ENCODE peak calls at places on chromosomes 6 and 20, in four cellular contexts. A is Panc1, B is AG04450, E is heart left ventricle. Y is an unnamed sample. For H3K9me3, the result is how much of the 10 kb centered on the place peaks cover.

GRCh38 chr6:160417550-160417949 is 69.4 kb downstream of the SLC22A3 start:
- DNase-seq in A (no peak), B (no peak), E (no peak), Y (no peak)

GRCh38 chr6:167764713-167765479 is 61.8 kb upstream of the AFDN start:
- DNase-seq in A (no peak), B (no peak), E (no peak), Y (no peak)

GRCh38 chr6:5162401-5162800 is 77.3 kb downstream of the PPP1R3G start:
- DNase-seq in A (no peak), B (no peak), E (no peak), Y (no peak)

GRCh38 chr6:109445382-109445781 is 4.9 kb downstream of the SMPD2 start:
- DNase-seq in A (no peak), B (no peak), E (no peak), Y (no peak)

GRCh38 chr6:159969204-159969912 is 476 bp downstream of the IGF2R start:
- DNase-seq in A (no peak), B (no peak), E (peak), Y (peak)

GRCh38 chr6:43119456-43119855 is 43.3 kb downstream of the PTK7 start:
- DNase-seq in A (no peak), B (no peak), E (no peak), Y (no peak)

GRCh38 chr6:168834814-168835213 is 393.8 kb downstream of the SMOC2 start:
- DNase-seq in A (no peak), B (no peak), E (no peak), Y (no peak)

GRCh38 chr6:121436966-121437756 is 1.7 kb downstream of the GJA1 start:
- DNase-seq in A (no peak), B (peak), E (peak), Y (peak)

GRCh38 chr6:104597541-104598050 is 262.1 kb downstream of the HACE1 start:
- DNase-seq in A (no peak), B (no peak), E (no peak), Y (no peak)

GRCh38 chr6:37696841-37697735 is 595 bp downstream of the MDGA1 start:
- DNase-seq in A (no peak), B (no peak), E (no peak), Y (peak)

GRCh38 chr6:56647172-56647762 is 4.6 kb upstream of the DST start:
- DNase-seq in A (no peak), B (no peak), E (no peak), Y (no peak)

GRCh38 chr6:93496548-93496947 is 77.2 kb upstream of the EPHA7 start:
- DNase-seq in A (no peak), B (no peak), E (no peak), Y (no peak)

GRCh38 chr6:135743476-135743875 is 108.0 kb upstream of the PDE7B start:
- DNase-seq in A (no peak), B (no peak), E (no peak), Y (no peak)

GRCh38 chr6:20058912-20059311 is 153.4 kb downstream of the MBOAT1 start:
- DNase-seq in A (no peak), B (no peak), E (no peak), Y (no peak)

GRCh38 chr6:138509371-138509770 is 10.1 kb upstream of the NHSL1 start:
- DNase-seq in A (peak), B (no peak), E (peak), Y (peak)

GRCh38 chr6:106749611-106750010 is 120.2 kb downstream of the QRSL1 start:
- DNase-seq in A (no peak), B (no peak), E (no peak), Y (no peak)

GRCh38 chr20:33291830-33292355 is 8.9 kb downstream of the BPIFB1 start:
- DNase-seq in A (peak), B (no peak), E (no peak), Y (peak)

GRCh38 chr6:33030245-33030644 is 20.9 kb upstream of the HLA-DOA start:
- DNase-seq in A (no peak), B (no peak), E (no peak), Y (no peak)
- H3K27ac ChIP-seq in A (no peak), B (no peak), E (peak), Y (no peak)

GRCh38 chr20:49282584-49283171 is 4.8 kb upstream of the ZNFX1 start:
- DNase-seq in A (no peak), B (no peak), E (no peak), Y (no peak)

GRCh38 chr20:49285233-49285668 is 7.4 kb upstream of the ZNFX1 start:
- DNase-seq in A (no peak), B (no peak), E (no peak), Y (no peak)

GRCh38 chr20:49283176-49283702 is 5.4 kb upstream of the ZNFX1 start:
- DNase-seq in A (no peak), B (no peak), E (no peak), Y (no peak)

GRCh38 chr20:49284818-49285217 is 7.0 kb upstream of the ZNFX1 start:
- DNase-seq in A (no peak), B (no peak), E (no peak), Y (no peak)

DNA sequence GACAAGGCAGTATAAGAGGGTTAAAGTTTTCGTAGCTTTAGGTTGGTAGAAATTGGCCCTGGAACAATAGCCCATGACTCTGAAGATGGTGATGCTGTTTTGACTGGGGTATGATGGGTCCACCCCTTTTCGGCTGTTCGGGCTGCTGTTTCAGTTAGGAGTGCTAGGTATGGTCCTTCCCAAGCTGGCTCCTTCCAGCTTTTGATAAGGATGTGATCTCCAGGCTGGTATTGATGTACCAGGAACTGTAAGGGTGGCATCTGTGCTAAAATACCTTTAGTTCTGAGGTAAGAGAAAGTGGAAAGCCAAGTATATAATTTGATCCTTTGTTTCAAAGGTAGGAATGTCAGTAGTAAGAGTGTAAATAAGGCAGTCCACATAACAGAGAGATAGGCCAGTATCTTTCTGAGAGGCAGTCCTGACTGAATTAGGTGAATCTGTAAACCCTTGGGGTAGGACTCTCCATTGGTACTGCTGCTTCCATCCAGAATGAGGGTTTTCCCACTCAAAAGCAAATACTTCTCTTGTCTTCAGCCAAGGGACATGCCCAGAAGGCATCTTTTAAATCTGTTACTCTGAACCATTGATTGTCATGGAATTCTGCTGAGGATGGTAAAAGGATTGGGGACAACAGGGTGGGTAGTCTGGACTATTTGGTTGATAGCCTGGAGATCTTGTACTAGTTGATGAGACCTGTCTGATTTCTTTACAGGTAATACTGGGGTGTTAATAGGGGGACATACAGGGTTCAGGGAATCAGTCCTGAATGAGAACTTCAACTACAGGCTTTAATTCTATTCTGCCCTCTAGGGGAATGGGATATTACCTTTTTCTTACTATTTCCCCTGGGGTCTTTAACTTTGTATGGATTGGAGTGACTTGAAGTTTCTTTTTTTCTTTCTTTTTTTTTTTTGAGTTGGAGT is 6.1 kb upstream of the ZNFX1 start:
- DNase-seq in A (no peak), B (no peak), E (no peak), Y (no peak)
- H3K9me3 ChIP-seq in A (under half), B (under half), E (under half), Y (under half)

GRCh38 chr20:44745122-44745521 is 543 bp upstream of the KCNK15 start:
- DNase-seq in A (no peak), B (no peak), E (no peak), Y (no peak)
- H3K4me3 ChIP-seq in A (no peak), B (no peak), E (no peak), Y (no peak)

DNA sequence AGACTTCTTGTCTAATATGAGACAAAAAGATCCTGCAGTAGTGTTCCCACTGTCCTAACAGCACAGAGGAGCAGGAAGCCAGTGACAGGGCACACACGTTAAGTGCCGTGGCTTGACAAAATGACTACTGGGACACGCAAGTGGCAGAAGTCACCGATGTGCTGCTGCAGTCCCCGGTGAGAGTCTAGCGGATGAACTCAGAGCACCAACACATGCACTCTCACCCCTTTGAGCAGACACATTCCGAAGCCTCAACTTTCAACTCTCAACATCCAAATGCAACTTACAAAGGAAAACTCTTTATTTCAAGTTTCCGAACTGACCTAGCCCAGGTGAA is 894 bp downstream of the LAMA4 start:
- DNase-seq in A (no peak), B (no peak), E (no peak), Y (no peak)
- H3K27ac ChIP-seq in A (peak), B (peak), E (peak), Y (peak)

DNA sequence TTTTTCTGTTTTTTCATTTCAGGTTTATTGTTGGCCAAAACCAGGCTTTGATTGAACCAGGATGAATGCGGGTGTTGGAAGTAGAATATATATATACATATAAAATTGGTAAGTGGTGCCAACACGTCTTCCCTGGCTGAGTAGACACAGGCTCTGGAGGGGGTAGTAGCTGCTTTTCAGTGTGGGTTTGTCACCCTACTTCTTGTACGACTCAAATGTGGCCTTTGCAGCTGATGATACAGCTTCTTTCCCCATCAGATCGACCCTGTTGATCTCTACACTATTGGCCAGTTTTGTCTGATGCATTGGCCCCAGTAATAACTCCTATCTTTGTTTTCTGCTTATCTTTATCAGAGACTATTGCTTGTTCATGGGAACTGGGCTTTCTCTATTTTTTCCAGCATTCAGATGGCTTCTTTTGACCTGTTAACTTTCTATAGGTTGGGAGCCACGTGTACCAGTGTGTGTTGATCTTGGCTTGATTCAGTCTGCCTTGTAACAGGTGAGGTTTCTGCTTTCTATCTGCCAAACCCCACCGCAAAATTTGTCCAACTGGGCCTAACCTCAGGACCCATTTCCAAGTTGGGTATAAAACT is 2.7 kb upstream of the ZNFX1 start:
- DNase-seq in A (no peak), B (no peak), E (no peak), Y (no peak)
- H3K9me3 ChIP-seq in A (under half), B (under half), E (under half), Y (under half)

GRCh38 chr6:75206338-75207210 is 721 bp upstream of the COL12A1 start:
- DNase-seq in A (no peak), B (no peak), E (no peak), Y (no peak)
- H3K4me3 ChIP-seq in A (peak), B (peak), E (peak), Y (peak)

GRCh38 chr6:52494298-52495072 is 74.3 kb downstream of the EFHC1 start:
- DNase-seq in A (no peak), B (no peak), E (no peak), Y (no peak)

GRCh38 chr6:52496609-52497008 is 76.5 kb downstream of the EFHC1 start:
- DNase-seq in A (no peak), B (no peak), E (no peak), Y (no peak)

GRCh38 chr6:52497652-52498408 is 77.7 kb downstream of the EFHC1 start:
- DNase-seq in A (no peak), B (no peak), E (peak), Y (peak)

GRCh38 chr6:52493669-52494068 is 73.5 kb downstream of the EFHC1 start:
- DNase-seq in A (no peak), B (no peak), E (no peak), Y (no peak)

DNA sequence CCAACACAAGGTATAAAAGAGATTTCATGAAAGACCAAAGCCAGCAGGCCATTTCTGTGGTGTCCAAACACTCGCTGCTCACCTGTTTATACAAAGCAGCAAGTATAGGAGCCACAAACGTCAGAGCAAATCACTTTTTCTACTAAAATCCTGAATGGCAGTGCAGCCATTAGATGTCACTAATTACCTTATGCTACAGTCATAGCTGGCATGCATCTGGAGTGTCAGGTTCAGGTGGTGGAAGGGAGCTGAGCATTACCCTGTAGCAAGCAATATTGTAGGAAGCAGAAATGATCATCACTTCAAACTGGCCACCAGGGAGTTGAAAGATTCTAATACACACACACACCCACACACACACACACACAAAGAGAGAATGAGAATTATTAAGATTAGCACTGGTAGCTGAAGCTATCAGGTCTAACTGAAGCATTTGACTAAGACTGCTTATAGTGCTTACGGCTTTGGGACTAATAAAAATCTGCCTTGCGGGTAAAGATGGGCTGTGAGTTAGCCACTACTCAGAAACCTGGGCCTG is 75.8 kb downstream of the EFHC1 start:
- DNase-seq in A (no peak), B (no peak), E (no peak), Y (no peak)
- H3K27ac ChIP-seq in A (no peak), B (no peak), E (no peak), Y (no peak)

GRCh38 chr6:35589201-35589739 is 76.6 kb upstream of the TULP1 start:
- DNase-seq in A (no peak), B (no peak), E (no peak), Y (no peak)
- H3K9me3 ChIP-seq in A (under half), B (under half), E (under half), Y (under half)

DNA sequence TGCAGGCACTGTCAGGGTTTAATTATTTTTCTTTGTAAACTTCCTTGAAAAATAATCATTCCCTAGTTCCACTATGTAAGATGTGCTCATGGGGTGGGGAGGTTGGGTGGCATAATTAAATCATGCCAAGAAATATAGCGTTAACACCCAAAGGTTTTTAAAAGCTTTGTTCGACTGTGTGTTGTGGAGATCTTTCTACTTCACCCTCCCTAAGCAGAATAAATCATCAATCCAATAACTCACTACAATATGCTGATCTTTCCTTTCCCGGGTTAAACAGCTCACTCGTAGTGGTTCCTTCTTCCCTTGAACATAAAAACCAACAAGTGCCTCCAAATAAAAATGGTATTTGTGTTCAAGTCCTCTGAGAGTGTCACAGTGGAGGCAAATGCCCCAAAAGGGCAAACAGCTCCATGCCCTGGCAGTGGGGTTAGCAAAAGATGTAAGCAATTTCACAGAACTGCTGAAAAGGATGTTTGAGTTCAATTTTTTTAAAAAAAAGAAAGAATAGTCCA is 99.2 kb downstream of the TFAP2A start:
- DNase-seq in A (no peak), B (no peak), E (no peak), Y (no peak)
- H3K4me3 ChIP-seq in A (no peak), B (no peak), E (no peak), Y (no peak)

Y was measured in thyroid gland.